ENCODE peak calls at places on chromosomes 4 and X, in ten cellular contexts. M, J, F, A, V, O, N, G, Z and B are unnamed samples.

GRCh38 chr4:5758741-5759140 is 47.7 kb downstream of the EVC start:
- DNase-seq in A (peak), V (no peak), O (peak), N (no peak), M (peak), G (peak), F (peak), Z (no peak), J (peak), B (peak)

GRCh38 chr4:84496356-84497219 is 2.5 kb downstream of the NKX6-1 start:
- DNase-seq in N (peak), F (no peak), J (peak), V (no peak), Z (no peak), M (no peak), O (no peak), A (no peak), G (no peak), B (no peak)

GRCh38 chr4:150582101-150582565 is at the start of gene MAB21L2:
- DNase-seq in M (no peak), G (no peak), J (no peak), Z (no peak), F (peak), O (no peak), V (no peak), A (no peak), N (peak), B (no peak)

GRCh38 chr4:183241322-183241640 is 78.8 kb downstream of the CLDN22 start:
- DNase-seq in A (peak), F (peak), O (no peak), Z (no peak), M (peak), J (no peak), V (no peak), N (no peak), G (no peak), B (no peak)

GRCh38 chrX:106170318-106170717 is 2.2 kb downstream of the PWWP3B start:
- DNase-seq in N (peak), Z (no peak), F (peak), V (no peak), M (peak), O (no peak), J (no peak), A (no peak), G (no peak), B (no peak)

GRCh38 chr4:165398570-165398969 is 19.8 kb downstream of the CPE start:
- DNase-seq in G (peak), V (no peak), O (peak), F (peak), Z (no peak), A (peak), N (peak), J (no peak), M (peak), B (no peak)

GRCh38 chr4:99679204-99679603 is 21.6 kb upstream of the C4orf54 start:
- DNase-seq in J (no peak), G (peak), O (no peak), Z (no peak), F (no peak), M (no peak), A (no peak), V (no peak), N (peak), B (no peak)

GRCh38 chr4:180148737-180149136 is 2094.5 kb upstream of the TENM3 start:
- DNase-seq in O (no peak), V (no peak), Z (no peak), A (no peak), G (no peak), M (no peak), F (no peak), J (no peak), N (no peak), B (no peak)

GRCh38 chrX:68940601-68941000 is 111.8 kb downstream of the EFNB1 start:
- DNase-seq in F (peak), A (no peak), J (no peak), N (no peak), Z (no peak), M (no peak), G (no peak), V (no peak), O (no peak), B (no peak)

GRCh38 chrX:136259543-136259942 is 8.3 kb upstream of the MAP7D3 start:
- DNase-seq in A (no peak), Z (no peak), V (no peak), M (peak), F (peak), J (no peak), O (no peak), N (no peak), G (no peak), B (no peak)

GRCh38 chr4:64200001-64200555 is 209.2 kb downstream of the TECRL start:
- DNase-seq in M (no peak), N (no peak), V (no peak), G (no peak), F (no peak), O (no peak), A (no peak), Z (no peak), J (no peak), B (no peak)

GRCh38 chrX:103250977-103251376 is 4.0 kb downstream of the TCEAL8 start:
- DNase-seq in F (no peak), G (no peak), J (no peak), N (peak), M (no peak), Z (no peak), O (no peak), A (peak), V (no peak), B (no peak)
- TF ChIP-seq CTCF in F (no peak), G (no peak), J (no peak), N (no peak), M (no peak), Z (no peak), O (no peak), A (no peak), V (no peak), B (no peak)

GRCh38 chrX:78098108-78098507 is 5.9 kb upstream of the PGK1 start:
- DNase-seq in A (no peak), M (no peak), J (no peak), O (no peak), G (no peak), F (no peak), V (no peak), Z (no peak), N (no peak), B (no peak)

DNA sequence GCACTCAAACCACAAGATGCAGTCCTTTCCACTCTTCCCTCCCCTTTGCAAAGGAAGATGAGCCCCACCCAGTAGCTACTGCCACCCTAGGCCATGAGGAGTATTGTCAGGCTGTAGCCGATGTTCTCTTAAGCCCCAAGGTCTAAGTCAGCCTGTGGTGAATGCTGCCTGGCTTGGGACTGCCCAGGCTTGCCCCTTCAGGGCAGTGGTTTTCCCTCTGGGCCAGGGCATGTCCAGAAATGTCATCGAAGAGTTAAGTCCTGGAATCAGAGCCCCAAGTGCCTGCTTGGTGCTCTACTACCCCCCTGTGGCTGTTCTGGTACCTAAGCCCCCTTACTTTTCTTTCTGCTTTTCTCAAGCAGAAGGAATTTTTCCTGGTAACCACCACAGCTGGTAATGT is 11.8 kb upstream of the PGK1 start:
- DNase-seq in J (no peak), A (peak), Z (no peak), M (peak), F (peak), V (no peak), N (peak), G (peak), O (no peak), B (no peak)
- TF ChIP-seq CTCF in J (peak), A (peak), Z (no peak), M (peak), F (peak), V (no peak), N (peak), G (peak), O (peak), B (peak)

GRCh38 chrX:103845165-103845653 is 13.2 kb upstream of the RAB9B start:
- DNase-seq in V (peak), G (peak), N (peak), A (peak), Z (peak), O (peak), J (peak), F (peak), M (peak), B (peak)
- TF ChIP-seq CTCF in V (peak), G (peak), N (peak), A (peak), Z (peak), O (peak), J (peak), F (peak), M (peak), B (peak)

GRCh38 chrX:30060718-30061117 is 154.6 kb upstream of the MAGEB2 start:
- DNase-seq in J (no peak), V (no peak), N (peak), G (peak), Z (no peak), M (peak), F (peak), O (no peak), A (no peak), B (no peak)
- TF ChIP-seq CTCF in J (peak), V (no peak), N (peak), G (peak), Z (no peak), M (peak), F (peak), O (peak), A (no peak), B (peak)

GRCh38 chrX:131626681-131627296 is 82.9 kb downstream of the OR13H1 start:
- DNase-seq in A (no peak), M (no peak), Z (no peak), J (no peak), N (peak), V (no peak), G (peak), F (peak), O (peak), B (no peak)
- TF ChIP-seq CTCF in A (no peak), M (no peak), Z (no peak), J (no peak), N (peak), V (no peak), G (peak), F (peak), O (peak), B (no peak)

GRCh38 chr4:108751321-108751720 is 11.5 kb downstream of the ETNPPL start:
- DNase-seq in F (peak), V (no peak), Z (no peak), N (no peak), G (no peak), J (no peak), M (no peak), A (no peak), O (no peak), B (no peak)

GRCh38 chr4:108754327-108754726 is 8.5 kb downstream of the ETNPPL start:
- DNase-seq in F (no peak), O (no peak), M (no peak), A (no peak), G (no peak), J (no peak), N (no peak), Z (no peak), V (no peak), B (no peak)

GRCh38 chr4:108744307-108744706 is 18.5 kb downstream of the ETNPPL start:
- DNase-seq in G (no peak), V (no peak), M (no peak), F (no peak), O (no peak), J (no peak), A (no peak), N (no peak), Z (no peak), B (peak)

GRCh38 chr4:108749119-108749518 is 13.7 kb downstream of the ETNPPL start:
- DNase-seq in G (peak), M (no peak), O (no peak), A (no peak), J (no peak), N (peak), Z (no peak), F (no peak), V (no peak), B (no peak)
- TF ChIP-seq CTCF in G (peak), M (peak), O (no peak), A (no peak), J (no peak), N (peak), Z (no peak), F (no peak), V (no peak), B (peak)

DNA sequence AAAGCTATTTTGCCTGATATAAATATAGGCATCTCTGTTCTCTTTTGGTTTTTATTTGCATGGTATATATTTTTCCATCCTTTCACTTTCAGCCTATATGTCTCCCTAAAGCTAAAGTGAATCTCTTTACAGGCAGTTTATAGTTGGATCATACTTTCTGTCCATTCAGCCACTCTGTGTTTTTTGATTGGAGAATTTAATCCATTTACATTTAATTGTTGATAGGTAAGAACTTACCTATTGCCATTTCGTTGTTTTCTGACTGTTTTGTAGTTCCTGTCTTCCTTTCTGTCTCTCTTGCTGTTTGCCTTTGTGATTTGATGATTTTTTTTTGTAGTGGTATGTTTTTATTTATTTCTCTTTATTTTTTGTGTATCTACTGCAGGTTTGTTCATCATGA is 155.9 kb upstream of the ANXA3 start:
- DNase-seq in A (no peak), F (no peak), Z (no peak), V (no peak), J (no peak), O (no peak), N (no peak), G (no peak), M (no peak), B (no peak)
- TF ChIP-seq CTCF in A (no peak), F (no peak), Z (no peak), V (no peak), J (no peak), O (no peak), N (no peak), G (no peak), M (no peak), B (no peak)

GRCh38 chrX:49282647-49283011 is 13.0 kb downstream of the PPP1R3F start:
- DNase-seq in F (peak), Z (no peak), N (peak), J (no peak), A (no peak), G (peak), O (no peak), V (no peak), M (peak), B (no peak)
- TF ChIP-seq CTCF in F (no peak), Z (no peak), N (peak), J (no peak), A (no peak), G (peak), O (peak), V (peak), M (peak), B (peak)

DNA sequence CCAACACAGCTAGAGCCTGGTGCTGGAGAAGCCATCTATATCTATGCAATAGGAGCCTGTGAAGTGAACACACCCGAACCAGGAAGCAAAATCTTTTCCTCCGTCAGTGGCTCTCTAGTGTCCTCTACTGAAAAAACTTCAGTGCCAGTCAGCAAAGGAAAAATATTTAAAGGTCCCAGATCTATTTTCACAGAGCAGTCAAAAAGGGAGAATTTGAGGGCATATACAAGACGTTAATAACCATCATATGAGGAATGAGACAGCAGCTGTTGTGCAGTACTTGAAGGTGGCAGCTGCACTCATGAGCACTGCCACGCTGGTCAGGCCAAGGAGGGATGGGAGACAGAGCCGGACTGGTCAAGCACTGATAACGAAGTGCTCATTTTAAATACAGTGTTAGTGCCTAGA is 14.4 kb downstream of the MCUB start:
- DNase-seq in Z (no peak), M (no peak), G (peak), O (peak), V (no peak), A (no peak), F (no peak), J (no peak), N (peak), B (no peak)
- TF ChIP-seq CTCF in Z (no peak), M (peak), G (peak), O (peak), V (no peak), A (no peak), F (no peak), J (no peak), N (peak), B (no peak)